ENCODE peak calls at places on chromosomes 16 and 17, in four cellular contexts. C is A549; B is cardiac muscle cell; X is naive thymus-derived CD4-positive, alpha-beta T cell. P is an unnamed sample.
A peak's percentile ranks its signal among the peaks of the same experiment; 100 is the strongest.

GRCh38 chr17:7626307-7626706 is 1.3 kb downstream of the SAT2 start:
- DNase-seq in X (no peak), B (no peak), C (no peak), P (no peak)

GRCh38 chr16:77877712-77878111 is 89.3 kb downstream of the VAT1L start:
- DNase-seq in X (no peak), C (peak; percentile 14), B (peak; percentile 65), P (no peak)

GRCh38 chr17:57552114-57552601 is 192.9 kb downstream of the CCDC182 start:
- DNase-seq in B (peak; percentile 77), X (peak; percentile 22), C (no peak), P (no peak)

GRCh38 chr17:41695954-41696720 is 7.5 kb downstream of the EIF1 start:
- DNase-seq in X (peak; percentile 77), B (peak; percentile 90), C (peak; percentile 90), P (peak; percentile 91)

GRCh38 chr17:63929860-63930766 is 2.0 kb downstream of the CD79B start:
- DNase-seq in B (peak; percentile 14), C (no peak), X (no peak), P (no peak)

GRCh38 chr17:77516902-77517301 is 376.1 kb downstream of the SEC14L1 start:
- DNase-seq in X (no peak), C (peak; percentile 35), B (peak; percentile 56), P (no peak)

GRCh38 chr16:2043296-2043979 is 4.2 kb downstream of the NTHL1 start:
- DNase-seq in X (no peak), B (no peak), C (no peak), P (no peak)

GRCh38 chr16:5979905-5980550 is 882.4 kb upstream of the EEF2KMT start:
- DNase-seq in C (no peak), X (no peak), B (no peak), P (no peak)

GRCh38 chr17:72683506-72684404 is 408.7 kb downstream of the SLC39A11 start:
- DNase-seq in C (peak; percentile 98), B (peak; percentile 93), X (no peak), P (no peak)

GRCh38 chr16:48366165-48367093 is 18.8 kb downstream of the SIAH1 start:
- DNase-seq in X (peak; percentile 72), C (peak; percentile 88), B (peak; percentile 95), P (peak; percentile 38)

GRCh38 chr17:36813957-36814356 is 123.3 kb upstream of the LHX1 start:
- DNase-seq in X (no peak), C (no peak), B (no peak), P (no peak)

GRCh38 chr17:46976626-46977270 is 2.3 kb downstream of the RPRML start:
- DNase-seq in X (no peak), C (peak; percentile 48), B (no peak), P (peak; percentile 25)

GRCh38 chr16:23466162-23466885 is 13.3 kb upstream of the COG7 start:
- DNase-seq in C (peak; percentile 73), B (peak; percentile 12), X (no peak), P (no peak)

GRCh38 chr17:51050291-51051033 is 70.2 kb downstream of the SPAG9 start:
- DNase-seq in X (no peak), B (no peak), C (no peak), P (no peak)

GRCh38 chr17:77541995-77542394 is 401.2 kb downstream of the SEC14L1 start:
- DNase-seq in C (no peak), B (peak; percentile 55), X (no peak), P (no peak)

GRCh38 chr17:410674-411401 is 58.2 kb upstream of the RPH3AL start:
- DNase-seq in B (peak; percentile 9), X (peak; percentile 83), C (peak; percentile 42), P (peak; percentile 39)

GRCh38 chr16:89565256-89565505 is 4.7 kb downstream of the RPL13 start:
- DNase-seq in X (no peak), B (no peak), C (peak; percentile 64), P (no peak)

GRCh38 chr17:79777166-79777843 is 643 bp upstream of the CBX2 start:
- DNase-seq in C (peak; percentile 73), X (peak; percentile 35), B (peak; percentile 67), P (peak; percentile 90)

GRCh38 chr16:86509759-86510464 is 415 bp upstream of the FOXF1 start:
- DNase-seq in B (peak; percentile 76), C (no peak), X (no peak), P (peak; percentile 85)

DNA sequence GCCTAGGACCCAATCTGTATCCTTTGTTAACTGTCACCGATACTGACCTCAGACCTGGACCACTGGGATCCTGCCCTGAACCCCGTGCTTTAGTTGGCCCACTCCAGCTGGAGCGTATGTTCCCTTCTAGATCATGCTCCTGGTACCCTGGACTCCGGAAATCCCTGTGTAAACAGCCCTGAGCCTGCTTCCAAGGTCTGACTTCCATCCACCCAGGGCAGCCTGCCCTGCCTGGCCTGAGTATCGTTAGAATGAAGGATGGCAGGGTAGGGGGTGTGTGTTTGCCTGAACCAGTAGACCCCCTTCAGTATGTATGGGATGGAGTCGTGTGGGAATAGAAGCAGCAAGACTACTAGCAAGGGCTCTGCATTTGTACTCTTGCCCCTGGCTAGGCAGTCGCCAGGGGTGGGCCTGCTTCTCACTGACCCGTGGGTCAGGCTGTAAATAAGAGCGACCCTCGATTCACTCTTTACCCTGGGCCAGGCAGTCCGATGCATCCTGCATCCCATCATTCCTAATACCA is 691 bp upstream of the TMEM98 start:
- DNase-seq in C (no peak), X (no peak), B (no peak), P (peak; percentile 27)
- H3K4me3 ChIP-seq in C (peak overlapping the region; percentile 97), X (no peak overlapping the region), B (peak overlapping the region; percentile 97), P (peak overlapping the region; percentile 79)

DNA sequence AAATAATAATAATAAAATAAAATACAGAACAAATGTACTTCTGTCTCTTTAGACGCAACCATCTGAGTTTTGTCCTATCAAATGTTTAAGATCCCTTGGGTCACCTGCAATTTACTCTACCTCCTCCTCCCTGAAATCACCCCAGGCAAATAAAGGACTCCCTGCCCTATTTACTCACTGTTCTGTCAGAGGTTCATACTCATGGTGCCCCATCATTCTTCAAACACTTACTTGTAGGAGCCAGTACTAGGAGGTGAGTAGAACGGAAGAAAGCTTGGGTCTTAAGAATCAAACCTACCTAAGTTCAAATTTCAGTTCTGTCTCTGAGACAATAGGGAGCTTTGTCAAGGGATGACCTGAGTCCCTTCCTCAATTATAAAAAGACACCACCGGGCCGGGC is 3.8 kb downstream of the TBC1D10B start:
- DNase-seq in B (no peak), C (no peak), X (no peak), P (no peak)
- H3K4me3 ChIP-seq in B (no peak overlapping the region), C (no peak overlapping the region), X (no peak overlapping the region), P (no peak overlapping the region)

GRCh38 chr17:1730004-1730344 is 5.5 kb downstream of the WDR81 start:
- DNase-seq in X (no peak), B (no peak), C (no peak), P (no peak)
- H3K4me3 ChIP-seq in X (no peak overlapping the region), B (no peak overlapping the region), C (no peak overlapping the region), P (no peak overlapping the region)

GRCh38 chr17:38415250-38416194 is 12.7 kb upstream of the ARHGAP23 start:
- DNase-seq in B (peak; percentile 75), X (no peak), C (peak; percentile 64), P (peak; percentile 72)
- H3K4me3 ChIP-seq in B (no peak overlapping the region), X (no peak overlapping the region), C (peak overlapping the region; percentile 17), P (peak overlapping the region; percentile 56)

DNA sequence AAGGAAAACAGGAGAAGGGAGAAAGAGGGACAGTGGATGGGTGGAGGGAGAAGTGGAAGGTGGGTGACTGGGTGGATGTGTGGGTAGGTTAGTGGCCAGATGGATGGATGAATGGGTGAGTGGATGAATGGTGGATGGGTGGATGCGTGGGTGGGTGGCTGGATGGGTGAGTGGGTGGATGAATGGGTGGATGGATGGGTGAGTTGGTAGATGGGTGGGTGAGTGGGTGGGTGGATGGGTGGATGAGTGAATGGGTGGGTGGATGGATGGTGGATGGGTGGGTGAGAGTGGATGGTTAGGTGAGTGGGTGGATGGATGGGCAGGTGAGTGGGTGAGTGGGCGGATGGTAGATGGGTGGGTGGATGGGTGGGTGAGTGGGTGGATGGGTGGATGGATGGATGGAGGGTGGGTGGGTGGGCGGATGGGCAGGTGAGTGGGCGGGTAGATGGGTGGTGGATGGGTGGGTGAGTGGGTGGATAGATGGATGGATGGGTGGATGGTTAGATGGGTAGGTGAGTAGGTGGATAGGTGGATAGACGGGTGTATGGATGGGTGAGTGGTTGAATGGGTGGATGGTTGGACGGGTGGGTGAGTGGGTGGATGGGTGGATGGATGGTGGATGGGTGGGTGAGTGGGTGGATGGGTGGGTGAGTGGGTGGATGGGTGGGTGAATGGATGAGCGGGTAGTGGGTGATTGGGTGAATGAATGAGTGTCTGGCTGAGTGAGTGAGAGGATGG is 702 bp upstream of the MARVELD3 start:
- DNase-seq in C (no peak), X (no peak), B (no peak), P (no peak)
- H3K4me3 ChIP-seq in C (peak overlapping the region; percentile 61), X (no peak overlapping the region), B (no peak overlapping the region), P (no peak overlapping the region)

GRCh38 chr17:68195667-68196393 is 52.0 kb upstream of the AMZ2 start:
- DNase-seq in X (peak; percentile 21), C (no peak), B (no peak), P (no peak)
- H3K4me3 ChIP-seq in X (no peak overlapping the region), C (peak overlapping the region; percentile 43), B (peak overlapping the region; percentile 34), P (peak overlapping the region; percentile 35)